ENCODE peak calls at places on chromosomes 11 and 22, in four cellular contexts. F, M, W and Y are unnamed samples.

GRCh38 chr11:113384551-113384950 is 3.0 kb upstream of the ANKK1 start:
- DNase-seq in W (no peak), M (no peak), F (peak; percentile 67), Y (peak; percentile 95)

GRCh38 chr22:33510429-33510904 is 409.8 kb downstream of the LARGE1 start:
- DNase-seq in F (no peak), M (no peak), W (no peak), Y (no peak)

GRCh38 chr11:15027011-15027410 is 46.4 kb upstream of the CALCB start:
- DNase-seq in W (no peak), M (no peak), F (no peak), Y (no peak)

GRCh38 chr11:6498121-6498520 is 1.0 kb downstream of the DNHD1 start:
- DNase-seq in W (no peak), F (no peak), M (no peak), Y (peak; percentile 52)

GRCh38 chr11:29293825-29294224 is 723.0 kb downstream of the KCNA4 start:
- DNase-seq in M (no peak), F (peak; percentile 82), W (no peak), Y (peak; percentile 87)

GRCh38 chr11:67604815-67605214 is 1.9 kb upstream of the NDUFV1 start:
- DNase-seq in M (no peak), F (no peak), W (no peak), Y (no peak)

GRCh38 chr11:75508051-75508561 is 17.6 kb downstream of the GDPD5 start:
- DNase-seq in M (no peak), F (no peak), W (peak; percentile 70), Y (no peak)

GRCh38 chr11:74465291-74465708 is 2.0 kb downstream of the KCNE3 start:
- DNase-seq in F (no peak), M (no peak), W (no peak), Y (no peak)

GRCh38 chr22:39091136-39092081 is 5.6 kb upstream of the APOBEC3H start:
- DNase-seq in W (no peak), M (no peak), F (no peak), Y (no peak)

GRCh38 chr22:45603631-45604030 is 68.0 kb upstream of the ATXN10 start:
- DNase-seq in W (no peak), M (no peak), F (no peak), Y (no peak)

GRCh38 chr11:100637706-100638105 is 49.4 kb upstream of the ARHGAP42 start:
- DNase-seq in F (no peak), W (no peak), M (no peak), Y (no peak)